ENCODE peak calls at places on chromosomes 13 and 19, in six cellular contexts. R is astrocyte of the spinal cord; C is T-helper 22 cell; X is T-helper 1 cell; W is stimulated activated CD8-positive, alpha-beta memory T cell treated with anti-CD3 and anti-CD28 coated beads, Interleukin-12 subunit alpha, Interleukin-12 subunit beta, amount 100 ng/mL, for 4 hours; V is activated T-helper 1 cell treated with Interleukin-2 at 50 U/mL for 16 hours. H is an unnamed sample.

GRCh38 chr19:38658462-38659306 is 11.2 kb downstream of the ACTN4 start:
- DNase-seq in C (no peak), W (no peak), X (no peak), R (peak), V (no peak), H (peak)

GRCh38 chr13:35770756-35771291 is 294.3 kb upstream of the MAB21L1 start:
- DNase-seq in R (no peak), C (no peak), X (no peak), W (no peak), V (no peak), H (no peak)

GRCh38 chr13:112103971-112104872 is 37.3 kb downstream of the SOX1 start:
- DNase-seq in C (no peak), R (no peak), X (no peak), W (no peak), V (no peak), H (no peak)

GRCh38 chr13:112545866-112546265 is 42.1 kb downstream of the TUBGCP3 start:
- DNase-seq in R (peak), C (no peak), V (no peak), X (no peak), W (no peak), H (peak)

GRCh38 chr13:49694446-49694845 is 3.2 kb upstream of the EBPL start:
- DNase-seq in C (no peak), X (no peak), R (no peak), W (no peak), V (no peak), H (no peak)

GRCh38 chr13:27182844-27183497 is 11.4 kb upstream of the USP12 start:
- DNase-seq in V (no peak), X (no peak), W (no peak), R (peak), C (no peak), H (no peak)

GRCh38 chr19:33297401-33298145 is 4.8 kb downstream of the CEBPA start:
- DNase-seq in C (no peak), R (no peak), W (no peak), V (no peak), X (no peak), H (no peak)

GRCh38 chr13:28794370-28794769 is 25.8 kb upstream of the MTUS2 start:
- DNase-seq in R (no peak), V (no peak), W (no peak), X (no peak), C (no peak), H (no peak)

GRCh38 chr13:76725211-76725610 is 161.0 kb downstream of the KCTD12 start:
- DNase-seq in V (no peak), X (no peak), W (no peak), C (no peak), R (peak), H (no peak)

H was measured in HFF-Myc.